ENCODE peak calls at places on chromosome 14, in five cellular contexts. L is cardiac fibroblast, P is bronchial epithelial cell, O is WERI-Rb-1, U is GM10248. G is an unnamed sample.

GRCh38 chr14:43411841-43412240 is 1095.2 kb downstream of the FSCB start:
- DNase-seq in L (peak), P (no peak), O (no peak), U (no peak), G (no peak)

GRCh38 chr14:25049559-25050493 is at the start of gene STXBP6:
- DNase-seq in L (peak), P (no peak), O (peak), U (peak), G (peak)

GRCh38 chr14:101288436-101289229 is 272.7 kb upstream of the DIO3 start:
- DNase-seq in L (no peak), P (no peak), O (no peak), U (no peak), G (no peak)

GRCh38 chr14:21990116-21990515 is 316.5 kb upstream of the OR4E1 start:
- DNase-seq in L (no peak), P (peak), O (no peak), U (no peak), G (no peak)

GRCh38 chr14:51188566-51189185 is 51.4 kb upstream of the TMX1 start:
- DNase-seq in L (peak), P (no peak), O (no peak), U (no peak), G (no peak)

GRCh38 chr14:91284146-91284790 is 39.8 kb upstream of the GPR68 start:
- DNase-seq in L (peak), P (peak), O (no peak), U (no peak), G (peak)

GRCh38 chr14:85402546-85403162 is 127.3 kb upstream of the FLRT2 start:
- DNase-seq in L (no peak), P (no peak), O (no peak), U (no peak), G (no peak)

GRCh38 chr14:84485016-84485415 is 1044.9 kb upstream of the FLRT2 start:
- DNase-seq in L (no peak), P (peak), O (no peak), U (no peak), G (no peak)

GRCh38 chr14:37697489-37698121 is 102.2 kb downstream of the TTC6 start:
- DNase-seq in L (peak), P (peak), O (no peak), U (no peak), G (no peak)

GRCh38 chr14:95667251-95667693 is 19.0 kb upstream of the TCL1B start:
- DNase-seq in L (no peak), P (no peak), O (no peak), U (no peak), G (no peak)

GRCh38 chr14:55354500-55354899 is 57.1 kb downstream of the ATG14 start:
- DNase-seq in L (peak), P (peak), O (peak), U (peak), G (peak)

GRCh38 chr14:70972107-70972976 is 65.1 kb downstream of the PCNX1 start:
- DNase-seq in L (peak), P (peak), O (peak), U (peak), G (peak)

GRCh38 chr14:36035675-36036074 is 140.8 kb downstream of the PTCSC3 start:
- DNase-seq in L (no peak), P (no peak), O (no peak), U (no peak), G (no peak)

GRCh38 chr14:45728448-45729225 is 475.6 kb upstream of the MIS18BP1 start:
- DNase-seq in L (no peak), P (no peak), O (no peak), U (no peak), G (no peak)

GRCh38 chr14:63745858-63746425 is 18.1 kb upstream of the SGPP1 start:
- DNase-seq in L (no peak), P (no peak), O (no peak), U (peak), G (no peak)

GRCh38 chr14:100433428-100433814 is 110.3 kb downstream of the SLC25A47 start:
- DNase-seq in L (no peak), P (peak), O (no peak), U (no peak), G (no peak)

GRCh38 chr14:103231376-103232019 is 102.5 kb upstream of the EIF5 start:
- DNase-seq in L (no peak), P (no peak), O (no peak), U (no peak), G (no peak)

GRCh38 chr14:98404811-98405210 is 867.2 kb downstream of the BCL11B start:
- DNase-seq in L (no peak), P (no peak), O (peak), U (no peak), G (no peak)

GRCh38 chr14:100484531-100485267 is 102.5 kb downstream of the BEGAIN start:
- DNase-seq in L (no peak), P (no peak), O (no peak), U (no peak), G (no peak)

GRCh38 chr14:23360496-23360895 is 4.5 kb downstream of the EFS start:
- DNase-seq in L (no peak), P (no peak), O (peak), U (no peak), G (no peak)
- TF ChIP-seq CTCF in L (no peak), P (peak), O (peak), U (no peak), G (peak)

GRCh38 chr14:92785601-92786426 is 8.3 kb upstream of the GOLGA5 start:
- DNase-seq in L (peak), P (peak), O (no peak), U (no peak), G (no peak)
- TF ChIP-seq CTCF in L (no peak), P (no peak), O (no peak), U (no peak), G (no peak)

GRCh38 chr14:69891422-69891821 is 12.2 kb downstream of the SMOC1 start:
- DNase-seq in L (no peak), P (no peak), O (no peak), U (no peak), G (no peak)
- TF ChIP-seq CTCF in L (no peak), P (no peak), O (peak), U (no peak), G (no peak)

GRCh38 chr14:68795602-68796417 is 2.9 kb upstream of the ZFP36L1 start:
- DNase-seq in L (peak), P (peak), O (peak), U (peak), G (peak)
- TF ChIP-seq CTCF in L (peak), P (peak), O (peak), U (peak), G (peak)

GRCh38 chr14:75162631-75163030 is 13.8 kb downstream of the TMED10 start:
- DNase-seq in L (no peak), P (no peak), O (no peak), U (no peak), G (no peak)
- TF ChIP-seq CTCF in L (no peak), P (no peak), O (no peak), U (no peak), G (no peak)

GRCh38 chr14:23146980-23147379 is 27.9 kb upstream of the CEBPE start:
- DNase-seq in L (no peak), P (no peak), O (no peak), U (no peak), G (no peak)

GRCh38 chr14:23145794-23146422 is 26.9 kb upstream of the CEBPE start:
- DNase-seq in L (peak), P (peak), O (peak), U (no peak), G (no peak)

GRCh38 chr14:23148596-23149249 is 29.7 kb upstream of the CEBPE start:
- DNase-seq in L (peak), P (no peak), O (no peak), U (no peak), G (no peak)

GRCh38 chr14:23147676-23148075 is 28.6 kb upstream of the CEBPE start:
- DNase-seq in L (peak), P (peak), O (no peak), U (no peak), G (no peak)

GRCh38 chr14:23146423-23146910 is 27.4 kb upstream of the CEBPE start:
- DNase-seq in L (no peak), P (no peak), O (no peak), U (no peak), G (no peak)
- TF ChIP-seq CTCF in L (no peak), P (no peak), O (no peak), U (no peak), G (no peak)

DNA sequence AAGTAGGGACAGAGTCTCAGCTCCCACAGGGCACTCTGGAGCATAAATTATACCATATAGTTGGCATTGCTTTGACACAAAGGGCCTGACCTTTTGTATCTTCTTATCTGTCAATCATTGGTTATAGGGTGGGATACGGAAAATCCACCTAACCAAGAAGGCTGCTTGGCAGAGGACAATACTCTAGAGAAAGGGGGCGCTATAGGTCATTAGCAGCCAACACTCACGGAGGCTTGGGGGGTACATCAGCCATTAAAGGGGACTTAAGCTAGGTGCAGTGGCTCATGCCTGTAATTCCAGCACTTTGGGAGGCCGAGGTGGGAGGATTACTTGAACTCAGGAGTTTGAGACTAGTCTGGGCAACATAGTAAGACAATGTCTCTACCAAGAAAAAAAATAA is 22.9 kb downstream of the SPTSSA start:
- DNase-seq in L (no peak), P (no peak), O (no peak), U (no peak), G (no peak)
- TF ChIP-seq CTCF in L (no peak), P (no peak), O (no peak), U (no peak), G (peak)

DNA sequence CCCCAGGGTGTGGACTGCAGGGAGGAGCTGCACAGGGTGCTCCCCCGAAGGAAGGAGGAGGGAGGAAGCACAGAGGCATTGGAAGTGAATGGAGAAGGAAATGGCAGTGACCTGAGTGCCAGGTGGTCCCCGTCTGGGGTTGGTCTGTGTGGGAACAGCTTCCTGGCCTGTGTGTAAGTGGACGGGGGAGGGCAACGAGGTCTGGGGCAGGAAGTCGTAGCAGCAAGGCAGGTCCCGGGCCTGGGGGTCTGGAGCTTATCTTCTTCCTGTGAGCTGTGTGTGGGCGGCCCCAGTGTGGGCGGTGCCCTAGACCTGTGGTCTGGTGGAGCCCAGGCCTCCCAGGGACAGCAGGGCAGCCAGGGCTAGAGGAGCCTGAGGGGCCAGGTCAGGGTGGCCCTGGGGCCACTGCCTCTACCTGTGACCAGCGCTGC is 382.1 kb downstream of the TMEM121 start:
- DNase-seq in L (no peak), P (no peak), O (no peak), U (peak), G (peak)
- TF ChIP-seq CTCF in L (no peak), P (no peak), O (no peak), U (no peak), G (no peak)

G was measured in BE2C.